ENCODE peak calls at places on chromosomes 5 and 9, in six cellular contexts. O is HepG2, S is GM23338, J is K562, N is GM12878, M is H1. K is an unnamed sample.

GRCh38 chr9:123127512-123128075 is 94.1 kb downstream of the GPR21 start:
- DNase-seq in O (no peak), J (no peak), M (no peak), N (no peak), S (no peak), K (no peak)

GRCh38 chr9:85430659-85431370 is 310.9 kb downstream of the AGTPBP1 start:
- DNase-seq in N (no peak), S (no peak), M (no peak), O (no peak), J (no peak), K (no peak)

GRCh38 chr5:6602441-6602840 is 30.4 kb downstream of the NSUN2 start:
- DNase-seq in J (no peak), O (no peak), S (no peak), N (no peak), M (no peak), K (no peak)

GRCh38 chr5:38645508-38645907 is 89.1 kb upstream of the LIFR start:
- DNase-seq in O (no peak), M (no peak), S (no peak), N (no peak), J (no peak), K (no peak)

GRCh38 chr5:93831449-93831848 is 90.0 kb upstream of the POU5F2 start:
- DNase-seq in S (no peak), J (no peak), M (no peak), N (no peak), O (no peak), K (no peak)

GRCh38 chr5:68046445-68046844 is 169.1 kb upstream of the PIK3R1 start:
- DNase-seq in S (no peak), J (no peak), M (no peak), N (no peak), O (peak), K (no peak)

GRCh38 chr5:145887217-145887616 is 14.4 kb upstream of the GRXCR2 start:
- DNase-seq in O (peak), S (no peak), M (no peak), J (peak), N (no peak), K (no peak)

GRCh38 chr9:84761137-84761808 is 91.7 kb downstream of the NTRK2 start:
- DNase-seq in M (no peak), N (no peak), J (no peak), S (no peak), O (no peak), K (no peak)

GRCh38 chr5:8580298-8580697 is 711.4 kb downstream of the MTRR start:
- DNase-seq in J (no peak), N (no peak), M (no peak), O (no peak), S (no peak), K (no peak)

GRCh38 chr9:125966959-125967711 is 220.0 kb downstream of the PBX3 start:
- DNase-seq in O (no peak), M (no peak), S (no peak), J (no peak), N (no peak), K (no peak)

GRCh38 chr9:114856942-114857315 is 51.1 kb upstream of the TNFSF15 start:
- DNase-seq in S (no peak), O (no peak), M (no peak), J (no peak), N (no peak), K (no peak)
- TF ChIP-seq CREB1 in S (no peak), O (no peak), M (no peak), J (no peak), N (no peak), K (no peak)

GRCh38 chr9:91192785-91193657 is 168.7 kb downstream of the AUH start:
- DNase-seq in N (no peak), S (peak), M (peak), O (peak), J (peak), K (peak)
- TF ChIP-seq CREB1 in N (no peak), S (no peak), M (no peak), O (no peak), J (peak), K (no peak)

GRCh38 chr5:81216152-81216551 is 17.0 kb upstream of the CKMT2 start:
- DNase-seq in M (no peak), N (no peak), S (no peak), O (no peak), J (no peak), K (no peak)
- TF ChIP-seq CREB1 in M (no peak), N (no peak), S (no peak), O (no peak), J (no peak), K (no peak)

GRCh38 chr5:175195698-175196656 is 248.0 kb downstream of the DRD1 start:
- DNase-seq in M (no peak), O (peak), S (peak), N (no peak), J (no peak), K (peak)
- TF ChIP-seq CREB1 in M (no peak), O (no peak), S (no peak), N (no peak), J (no peak), K (no peak)

DNA sequence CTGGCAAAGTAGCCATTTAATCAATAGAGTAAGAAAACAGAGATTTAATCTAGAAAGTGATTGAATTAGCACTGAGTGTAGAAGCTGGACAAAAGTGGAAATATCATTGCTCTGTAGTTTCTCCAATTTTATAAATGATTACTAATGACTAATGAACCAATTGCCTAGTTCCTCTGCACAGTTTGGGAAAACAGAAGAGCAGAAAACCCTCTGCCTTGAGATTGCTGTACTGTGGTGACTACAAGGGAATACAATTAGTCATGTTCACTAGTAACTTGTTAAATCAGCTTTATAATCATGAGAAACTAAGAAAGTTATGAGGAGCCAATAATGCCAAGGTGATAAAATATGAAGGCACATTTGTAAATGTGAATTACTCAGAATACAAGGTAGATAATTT is 21.1 kb upstream of the C6 start:
- DNase-seq in O (no peak), N (no peak), M (no peak), J (no peak), S (no peak), K (no peak)
- TF ChIP-seq CREB1 in O (no peak), N (no peak), M (no peak), J (no peak), S (no peak), K (no peak)

DNA sequence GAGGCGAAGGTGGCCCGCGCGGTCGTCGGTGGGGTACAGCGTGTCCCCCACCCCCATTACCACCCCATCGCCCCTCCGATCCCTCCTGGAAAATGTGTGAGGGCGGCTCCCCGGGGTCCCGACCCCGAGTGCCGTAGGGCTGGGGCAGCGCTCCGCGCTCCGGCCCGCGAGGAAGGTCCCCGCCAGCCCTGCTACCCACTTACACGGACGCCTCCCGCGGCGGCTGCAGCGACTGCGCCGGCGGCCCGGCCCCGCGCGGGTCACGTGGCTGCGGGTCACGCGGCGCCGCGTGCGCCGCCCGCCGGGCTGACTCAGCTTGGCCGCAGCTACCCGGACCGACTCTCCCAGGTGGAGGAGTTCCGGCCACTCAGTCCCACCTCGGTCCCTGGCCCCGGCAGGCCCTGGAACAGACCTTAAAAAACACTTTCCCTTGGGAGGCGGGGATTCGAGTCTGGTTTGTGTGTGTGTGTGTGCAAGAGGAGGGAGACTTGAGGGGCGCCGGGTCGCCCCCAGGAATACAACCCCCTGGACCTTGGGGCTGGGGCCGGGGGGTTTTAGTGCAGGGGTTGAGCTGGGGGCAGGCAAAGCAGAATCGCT is at the start of gene GNPDA1:
- DNase-seq in S (peak), M (peak), J (peak), N (no peak), O (peak), K (peak)
- TF ChIP-seq CREB1 in S (no peak), M (no peak), J (no peak), N (no peak), O (no peak), K (no peak)

DNA sequence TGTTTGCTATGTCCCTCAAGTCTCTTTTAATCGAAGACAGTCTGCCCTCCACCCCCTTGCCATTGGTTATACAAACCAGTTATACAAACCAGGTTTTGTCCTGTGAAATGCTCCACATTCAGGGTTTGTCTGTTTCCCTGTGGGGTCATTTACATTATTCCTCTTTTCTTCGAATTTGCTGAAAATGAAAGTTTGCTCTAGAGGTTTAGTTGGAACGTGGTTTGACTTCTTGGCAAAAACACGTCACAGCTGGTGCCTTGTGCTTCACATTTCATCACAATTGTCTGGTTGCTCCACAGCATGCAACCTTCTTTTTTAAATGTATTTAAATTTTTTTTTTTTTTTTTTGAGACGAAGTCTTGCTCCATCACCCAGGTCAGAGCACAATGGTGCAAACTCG is 4.2 kb upstream of the HAVCR2 start:
- DNase-seq in S (no peak), O (no peak), N (no peak), J (no peak), M (no peak), K (no peak)
- TF ChIP-seq CREB1 in S (no peak), O (no peak), N (no peak), J (no peak), M (no peak), K (no peak)

GRCh38 chr9:92986175-92987110 is 39.1 kb downstream of the FGD3 start:
- DNase-seq in N (no peak), J (peak), M (no peak), O (no peak), S (peak), K (no peak)
- TF ChIP-seq CREB1 in N (no peak), J (no peak), M (no peak), O (no peak), S (no peak), K (no peak)

GRCh38 chr9:82454509-82455190 is 466.1 kb downstream of the SPATA31D1 start:
- DNase-seq in N (no peak), M (no peak), J (no peak), O (peak), S (no peak), K (no peak)
- TF ChIP-seq CREB1 in N (no peak), M (no peak), J (no peak), O (no peak), S (no peak), K (no peak)

DNA sequence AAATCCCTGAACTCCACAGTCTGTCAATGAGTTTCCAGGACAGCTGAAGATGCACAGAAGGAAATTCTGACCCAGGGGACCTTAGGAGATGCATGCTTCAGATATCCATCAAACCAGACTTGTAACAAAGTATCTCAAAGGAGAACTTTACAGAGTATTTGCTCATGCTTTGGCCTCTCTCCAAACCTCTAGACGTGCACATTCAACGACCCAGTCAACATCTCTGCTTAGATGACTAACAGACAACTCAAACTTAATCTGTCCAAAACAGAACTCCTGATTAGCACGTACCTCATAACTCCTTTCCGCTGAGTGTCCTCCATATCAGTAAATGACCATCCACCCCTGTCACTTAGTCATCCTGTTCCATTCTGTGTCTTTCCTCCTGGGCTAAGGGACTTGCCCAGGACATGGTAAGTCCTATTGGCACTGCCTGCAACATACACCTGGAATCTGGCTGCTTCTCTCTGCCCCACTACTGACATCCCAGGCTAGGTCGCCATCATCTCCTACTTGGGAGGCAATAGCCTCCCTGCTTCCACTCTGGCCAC is 107.4 kb downstream of the LMNB1 start:
- DNase-seq in N (no peak), S (no peak), O (no peak), J (peak), M (no peak), K (no peak)
- TF ChIP-seq CREB1 in N (no peak), S (no peak), O (no peak), J (peak), M (no peak), K (no peak)